ENCODE peak calls at places on chromosomes 5 and 9, in ten cellular contexts. One of them, this sample, is unnamed.

GRCh38 chr9:36704148-36704547 is 131.5 kb downstream of the MELK start:
- DNase-seq in body of pancreas: no peak
- DNase-seq in spleen: no peak
- DNase-seq in tibial artery: no peak
- DNase-seq in left ventricle myocardium inferior: no peak
- DNase-seq in adrenal gland: no peak
- DNase-seq in GM23338: no peak
- DNase-seq in Panc1: no peak
- DNase-seq in right lobe of liver: no peak
- DNase-seq in gastrocnemius medialis: no peak
- DNase-seq in this sample: no peak

GRCh38 chr9:8428389-8428788 is 628.8 kb upstream of the DMAC1 start:
- DNase-seq in body of pancreas: no peak
- DNase-seq in spleen: no peak
- DNase-seq in tibial artery: no peak
- DNase-seq in left ventricle myocardium inferior: no peak
- DNase-seq in adrenal gland: no peak
- DNase-seq in GM23338: no peak
- DNase-seq in Panc1: no peak
- DNase-seq in right lobe of liver: no peak
- DNase-seq in gastrocnemius medialis: no peak
- DNase-seq in this sample: no peak

GRCh38 chr5:139797335-139797734 is 1.7 kb downstream of the PSD2 start:
- DNase-seq in body of pancreas: no peak
- DNase-seq in spleen: no peak
- DNase-seq in tibial artery: no peak
- DNase-seq in left ventricle myocardium inferior: no peak
- DNase-seq in adrenal gland: no peak
- DNase-seq in GM23338: no peak
- DNase-seq in Panc1: no peak
- DNase-seq in right lobe of liver: no peak
- DNase-seq in gastrocnemius medialis: no peak
- DNase-seq in this sample: no peak

GRCh38 chr9:92807031-92807756 is 42.6 kb upstream of the BICD2 start:
- DNase-seq in body of pancreas: no peak
- DNase-seq in spleen: no peak
- DNase-seq in tibial artery: no peak
- DNase-seq in left ventricle myocardium inferior: no peak
- DNase-seq in adrenal gland: no peak
- DNase-seq in GM23338: no peak
- DNase-seq in Panc1: no peak
- DNase-seq in right lobe of liver: no peak
- DNase-seq in gastrocnemius medialis: no peak
- DNase-seq in this sample: no peak

GRCh38 chr5:152529456-152529855 is 124.4 kb upstream of the NMUR2 start:
- DNase-seq in body of pancreas: no peak
- DNase-seq in spleen: no peak
- DNase-seq in tibial artery: no peak
- DNase-seq in left ventricle myocardium inferior: no peak
- DNase-seq in adrenal gland: no peak
- DNase-seq in GM23338: peak; percentile 79
- DNase-seq in Panc1: no peak
- DNase-seq in right lobe of liver: no peak
- DNase-seq in gastrocnemius medialis: no peak
- DNase-seq in this sample: no peak

GRCh38 chr9:95344735-95345134 is 27.2 kb upstream of the FANCC start:
- DNase-seq in body of pancreas: no peak
- DNase-seq in spleen: no peak
- DNase-seq in tibial artery: no peak
- DNase-seq in left ventricle myocardium inferior: no peak
- DNase-seq in adrenal gland: no peak
- DNase-seq in GM23338: no peak
- DNase-seq in Panc1: no peak
- DNase-seq in right lobe of liver: no peak
- DNase-seq in gastrocnemius medialis: no peak
- DNase-seq in this sample: no peak

GRCh38 chr5:107058239-107058638 is 612.5 kb downstream of the EFNA5 start:
- DNase-seq in body of pancreas: no peak
- DNase-seq in spleen: no peak
- DNase-seq in tibial artery: no peak
- DNase-seq in left ventricle myocardium inferior: no peak
- DNase-seq in adrenal gland: no peak
- DNase-seq in GM23338: no peak
- DNase-seq in Panc1: no peak
- DNase-seq in right lobe of liver: no peak
- DNase-seq in gastrocnemius medialis: peak; percentile 34
- DNase-seq in this sample: no peak

GRCh38 chr9:14987858-14988257 is 77.6 kb upstream of the FREM1 start:
- DNase-seq in body of pancreas: no peak
- DNase-seq in spleen: no peak
- DNase-seq in tibial artery: no peak
- DNase-seq in left ventricle myocardium inferior: no peak
- DNase-seq in adrenal gland: no peak
- DNase-seq in GM23338: no peak
- DNase-seq in Panc1: no peak
- DNase-seq in right lobe of liver: no peak
- DNase-seq in gastrocnemius medialis: no peak
- DNase-seq in this sample: no peak

GRCh38 chr9:128420651-128421473 is at the start of gene CERCAM:
- DNase-seq in body of pancreas: peak; percentile 62
- DNase-seq in spleen: peak; percentile 86
- DNase-seq in tibial artery: peak; percentile 80
- DNase-seq in left ventricle myocardium inferior: peak; percentile 67
- DNase-seq in adrenal gland: no peak
- DNase-seq in GM23338: peak; percentile 68
- DNase-seq in Panc1: no peak
- DNase-seq in right lobe of liver: no peak
- DNase-seq in gastrocnemius medialis: no peak
- DNase-seq in this sample: peak; percentile 61

GRCh38 chr9:105138306-105138801 is 106.1 kb upstream of the SLC44A1 start:
- DNase-seq in body of pancreas: no peak
- DNase-seq in spleen: no peak
- DNase-seq in tibial artery: no peak
- DNase-seq in left ventricle myocardium inferior: peak; percentile 57
- DNase-seq in adrenal gland: no peak
- DNase-seq in GM23338: peak; percentile 72
- DNase-seq in Panc1: no peak
- DNase-seq in right lobe of liver: no peak
- DNase-seq in gastrocnemius medialis: no peak
- DNase-seq in this sample: peak; percentile 66

GRCh38 chr5:82165740-82166530 is 112.2 kb downstream of the RPS23 start:
- DNase-seq in body of pancreas: peak; percentile 93
- DNase-seq in spleen: no peak
- DNase-seq in tibial artery: peak; percentile 84
- DNase-seq in left ventricle myocardium inferior: peak; percentile 59
- DNase-seq in adrenal gland: peak; percentile 82
- DNase-seq in GM23338: peak; percentile 79
- DNase-seq in Panc1: no peak
- DNase-seq in right lobe of liver: peak; percentile 83
- DNase-seq in gastrocnemius medialis: peak; percentile 86
- DNase-seq in this sample: peak; percentile 87

GRCh38 chr9:137280478-137281344 is 3.2 kb downstream of the TOR4A start:
- DNase-seq in body of pancreas: no peak
- DNase-seq in spleen: peak; percentile 74
- DNase-seq in tibial artery: no peak
- DNase-seq in left ventricle myocardium inferior: no peak
- DNase-seq in adrenal gland: no peak
- DNase-seq in GM23338: peak; percentile 77
- DNase-seq in Panc1: no peak
- DNase-seq in right lobe of liver: peak; percentile 47
- DNase-seq in gastrocnemius medialis: no peak
- DNase-seq in this sample: no peak

GRCh38 chr5:40043916-40044315 is 619.1 kb upstream of the DAB2 start:
- DNase-seq in body of pancreas: no peak
- DNase-seq in spleen: no peak
- DNase-seq in tibial artery: no peak
- DNase-seq in left ventricle myocardium inferior: no peak
- DNase-seq in adrenal gland: no peak
- DNase-seq in GM23338: no peak
- DNase-seq in Panc1: no peak
- DNase-seq in right lobe of liver: no peak
- DNase-seq in gastrocnemius medialis: no peak
- DNase-seq in this sample: no peak

GRCh38 chr9:126483468-126484056 is 130.2 kb upstream of the LMX1B start:
- DNase-seq in body of pancreas: no peak
- DNase-seq in spleen: peak; percentile 69
- DNase-seq in tibial artery: no peak
- DNase-seq in left ventricle myocardium inferior: no peak
- DNase-seq in adrenal gland: no peak
- DNase-seq in GM23338: no peak
- DNase-seq in Panc1: no peak
- DNase-seq in right lobe of liver: no peak
- DNase-seq in gastrocnemius medialis: no peak
- DNase-seq in this sample: no peak

GRCh38 chr5:93150311-93151012 is 430.6 kb downstream of the NR2F1-AS1 start:
- DNase-seq in body of pancreas: no peak
- DNase-seq in spleen: no peak
- DNase-seq in tibial artery: no peak
- DNase-seq in left ventricle myocardium inferior: no peak
- DNase-seq in adrenal gland: no peak
- DNase-seq in GM23338: peak; percentile 6
- DNase-seq in Panc1: no peak
- DNase-seq in right lobe of liver: no peak
- DNase-seq in gastrocnemius medialis: no peak
- DNase-seq in this sample: no peak

GRCh38 chr9:106075991-106076390 is 381.6 kb downstream of the TMEM38B start:
- DNase-seq in body of pancreas: no peak
- DNase-seq in spleen: no peak
- DNase-seq in tibial artery: no peak
- DNase-seq in left ventricle myocardium inferior: no peak
- DNase-seq in adrenal gland: no peak
- DNase-seq in GM23338: no peak
- DNase-seq in Panc1: no peak
- DNase-seq in right lobe of liver: no peak
- DNase-seq in gastrocnemius medialis: no peak
- DNase-seq in this sample: no peak

GRCh38 chr5:76855961-76856360 is 6.1 kb downstream of the S100Z start:
- DNase-seq in body of pancreas: peak; percentile 35
- DNase-seq in spleen: no peak
- DNase-seq in tibial artery: no peak
- DNase-seq in left ventricle myocardium inferior: no peak
- DNase-seq in adrenal gland: no peak
- DNase-seq in GM23338: no peak
- DNase-seq in Panc1: no peak
- DNase-seq in right lobe of liver: no peak
- DNase-seq in gastrocnemius medialis: no peak
- DNase-seq in this sample: no peak

GRCh38 chr5:15383469-15383868 is 116.5 kb upstream of the FBXL7 start:
- DNase-seq in body of pancreas: no peak
- DNase-seq in spleen: no peak
- DNase-seq in tibial artery: no peak
- DNase-seq in left ventricle myocardium inferior: no peak
- DNase-seq in adrenal gland: no peak
- DNase-seq in GM23338: peak; percentile 77
- DNase-seq in Panc1: no peak
- DNase-seq in right lobe of liver: no peak
- DNase-seq in gastrocnemius medialis: no peak
- DNase-seq in this sample: peak; percentile 32
- TF ChIP-seq CTCF in body of pancreas: no peak
- TF ChIP-seq CTCF in spleen: no peak
- TF ChIP-seq CTCF in tibial artery: peak; percentile 42
- TF ChIP-seq CTCF in left ventricle myocardium inferior: peak; percentile 54
- TF ChIP-seq CTCF in adrenal gland: peak; percentile 10
- TF ChIP-seq CTCF in GM23338: peak; percentile 76
- TF ChIP-seq CTCF in Panc1: peak; percentile 53
- TF ChIP-seq CTCF in right lobe of liver: peak; percentile 24
- TF ChIP-seq CTCF in gastrocnemius medialis: no peak
- TF ChIP-seq CTCF in this sample: peak; percentile 28

GRCh38 chr9:87799503-87799902 is 73.6 kb downstream of the CTSL start:
- DNase-seq in body of pancreas: no peak
- DNase-seq in spleen: no peak
- DNase-seq in tibial artery: no peak
- DNase-seq in left ventricle myocardium inferior: no peak
- DNase-seq in adrenal gland: no peak
- DNase-seq in GM23338: no peak
- DNase-seq in Panc1: no peak
- DNase-seq in right lobe of liver: no peak
- DNase-seq in gastrocnemius medialis: no peak
- DNase-seq in this sample: no peak

GRCh38 chr9:87800456-87800855 is 74.5 kb downstream of the CTSL start:
- DNase-seq in body of pancreas: no peak
- DNase-seq in spleen: no peak
- DNase-seq in tibial artery: no peak
- DNase-seq in left ventricle myocardium inferior: no peak
- DNase-seq in adrenal gland: no peak
- DNase-seq in GM23338: peak; percentile 5
- DNase-seq in Panc1: no peak
- DNase-seq in right lobe of liver: no peak
- DNase-seq in gastrocnemius medialis: no peak
- DNase-seq in this sample: no peak

GRCh38 chr9:87803166-87803565 is 77.2 kb downstream of the CTSL start:
- DNase-seq in body of pancreas: no peak
- DNase-seq in spleen: no peak
- DNase-seq in tibial artery: no peak
- DNase-seq in left ventricle myocardium inferior: no peak
- DNase-seq in adrenal gland: no peak
- DNase-seq in GM23338: no peak
- DNase-seq in Panc1: no peak
- DNase-seq in right lobe of liver: no peak
- DNase-seq in gastrocnemius medialis: no peak
- DNase-seq in this sample: no peak

GRCh38 chr9:87798276-87798833 is 72.4 kb downstream of the CTSL start:
- DNase-seq in body of pancreas: no peak
- DNase-seq in spleen: no peak
- DNase-seq in tibial artery: no peak
- DNase-seq in left ventricle myocardium inferior: no peak
- DNase-seq in adrenal gland: no peak
- DNase-seq in GM23338: no peak
- DNase-seq in Panc1: no peak
- DNase-seq in right lobe of liver: no peak
- DNase-seq in gastrocnemius medialis: no peak
- DNase-seq in this sample: no peak

GRCh38 chr9:87801013-87801412 is 75.1 kb downstream of the CTSL start:
- DNase-seq in body of pancreas: no peak
- DNase-seq in spleen: no peak
- DNase-seq in tibial artery: no peak
- DNase-seq in left ventricle myocardium inferior: no peak
- DNase-seq in adrenal gland: no peak
- DNase-seq in GM23338: no peak
- DNase-seq in Panc1: no peak
- DNase-seq in right lobe of liver: no peak
- DNase-seq in gastrocnemius medialis: no peak
- DNase-seq in this sample: no peak
- H3K27ac ChIP-seq in body of pancreas: no peak overlapping the region
- H3K27ac ChIP-seq in spleen: no peak overlapping the region
- H3K27ac ChIP-seq in tibial artery: no peak overlapping the region
- H3K27ac ChIP-seq in left ventricle myocardium inferior: no peak overlapping the region
- H3K27ac ChIP-seq in adrenal gland: no peak overlapping the region
- H3K27ac ChIP-seq in GM23338: no peak overlapping the region
- H3K27ac ChIP-seq in Panc1: no peak overlapping the region
- H3K27ac ChIP-seq in right lobe of liver: no peak overlapping the region
- H3K27ac ChIP-seq in gastrocnemius medialis: no peak overlapping the region
- H3K27ac ChIP-seq in this sample: no peak overlapping the region

GRCh38 chr5:170849374-170849773 is 12.4 kb upstream of the RANBP17 start:
- DNase-seq in body of pancreas: no peak
- DNase-seq in spleen: no peak
- DNase-seq in tibial artery: no peak
- DNase-seq in left ventricle myocardium inferior: no peak
- DNase-seq in adrenal gland: no peak
- DNase-seq in GM23338: peak; percentile 34
- DNase-seq in Panc1: no peak
- DNase-seq in right lobe of liver: no peak
- DNase-seq in gastrocnemius medialis: no peak
- DNase-seq in this sample: no peak
- TF ChIP-seq CTCF in body of pancreas: no peak
- TF ChIP-seq CTCF in spleen: no peak
- TF ChIP-seq CTCF in tibial artery: no peak
- TF ChIP-seq CTCF in left ventricle myocardium inferior: no peak
- TF ChIP-seq CTCF in adrenal gland: no peak
- TF ChIP-seq CTCF in GM23338: peak; percentile 39
- TF ChIP-seq CTCF in Panc1: no peak
- TF ChIP-seq CTCF in right lobe of liver: no peak
- TF ChIP-seq CTCF in gastrocnemius medialis: no peak
- TF ChIP-seq CTCF in this sample: no peak

GRCh38 chr9:136197930-136198604 is 6.9 kb downstream of the LHX3 start:
- DNase-seq in body of pancreas: no peak
- DNase-seq in spleen: no peak
- DNase-seq in tibial artery: no peak
- DNase-seq in left ventricle myocardium inferior: no peak
- DNase-seq in adrenal gland: no peak
- DNase-seq in GM23338: peak; percentile 24
- DNase-seq in Panc1: no peak
- DNase-seq in right lobe of liver: no peak
- DNase-seq in gastrocnemius medialis: no peak
- DNase-seq in this sample: no peak
- H3K27ac ChIP-seq in body of pancreas: no peak overlapping the region
- H3K27ac ChIP-seq in spleen: no peak overlapping the region
- H3K27ac ChIP-seq in tibial artery: no peak overlapping the region
- H3K27ac ChIP-seq in left ventricle myocardium inferior: no peak overlapping the region
- H3K27ac ChIP-seq in adrenal gland: no peak overlapping the region
- H3K27ac ChIP-seq in GM23338: no peak overlapping the region
- H3K27ac ChIP-seq in Panc1: no peak overlapping the region
- H3K27ac ChIP-seq in right lobe of liver: no peak overlapping the region
- H3K27ac ChIP-seq in gastrocnemius medialis: no peak overlapping the region
- H3K27ac ChIP-seq in this sample: no peak overlapping the region

This sample was measured in testis.